ENCODE peak calls at places on chromosomes 11 and 22, in five cellular contexts. H, C, L, K and R are unnamed samples.

GRCh38 chr22:44589831-44590230 is 91.8 kb upstream of the RTL6 start:
- DNase-seq in H (no peak), L (no peak), K (no peak), C (no peak), R (no peak)

GRCh38 chr11:116981216-116981887 is 116.9 kb downstream of the SIK3 start:
- DNase-seq in H (no peak), K (no peak), L (no peak), C (no peak), R (peak; percentile 100)

GRCh38 chr11:132638421-132638820 is 893.9 kb downstream of the OPCML start:
- DNase-seq in L (no peak), C (no peak), K (no peak), H (no peak), R (no peak)

GRCh38 chr11:105244157-105244820 is 104.7 kb upstream of the CARD18 start:
- DNase-seq in L (no peak), K (no peak), C (no peak), H (peak; percentile 92), R (no peak)

GRCh38 chr11:35289821-35290220 is 129.5 kb downstream of the SLC1A2 start:
- DNase-seq in L (no peak), K (no peak), C (no peak), H (no peak), R (no peak)

GRCh38 chr11:116144387-116144958 is 628.3 kb downstream of the BUD13 start:
- DNase-seq in H (no peak), C (no peak), K (no peak), L (no peak), R (no peak)

GRCh38 chr22:26097840-26098239 is 71.4 kb upstream of the SEZ6L start:
- DNase-seq in K (no peak), H (no peak), C (no peak), L (no peak), R (no peak)

GRCh38 chr22:42769574-42770447 is 49.1 kb upstream of the A4GALT start:
- DNase-seq in C (no peak), L (no peak), H (no peak), K (no peak), R (no peak)

GRCh38 chr11:72584293-72584921 is 89.8 kb downstream of the PDE2A start:
- DNase-seq in H (no peak), L (peak; percentile 72), K (no peak), C (peak; percentile 65), R (no peak)

GRCh38 chr11:6249822-6250555 is 9.6 kb upstream of the CCKBR start:
- DNase-seq in L (no peak), C (no peak), H (no peak), K (no peak), R (no peak)

GRCh38 chr11:48077251-48077650 is 96.9 kb downstream of the PTPRJ start:
- DNase-seq in C (no peak), H (no peak), L (no peak), K (no peak), R (no peak)

GRCh38 chr11:119417726-119418540 is 5.0 kb downstream of the THY1 start:
- DNase-seq in K (no peak), H (peak; percentile 87), C (no peak), L (no peak), R (no peak)

GRCh38 chr11:38547464-38547863 is 1949.4 kb upstream of the RAG2 start:
- DNase-seq in L (no peak), K (no peak), C (no peak), H (no peak), R (no peak)

GRCh38 chr11:2012440-2012839 is 14.8 kb upstream of the H19 start:
- DNase-seq in C (no peak), H (no peak), K (no peak), L (no peak), R (no peak)

GRCh38 chr11:64226507-64227051 is 505 bp downstream of the NUDT22 start:
- DNase-seq in K (no peak), H (no peak), C (peak; percentile 58), L (peak; percentile 74), R (peak; percentile 57)

GRCh38 chr22:46894081-46894671 is 131.7 kb downstream of the TBC1D22A start:
- DNase-seq in C (no peak), L (no peak), H (peak; percentile 34), K (no peak), R (no peak)

GRCh38 chr22:30239421-30240405 is 6.8 kb downstream of the LIF start:
- DNase-seq in H (no peak), L (no peak), K (no peak), C (no peak), R (no peak)

GRCh38 chr11:3156282-3156660 is 8.8 kb downstream of the OSBPL5 start:
- DNase-seq in K (no peak), C (no peak), H (no peak), L (no peak), R (no peak)

GRCh38 chr22:32866953-32867352 is 65.4 kb downstream of the TIMP3 start:
- DNase-seq in H (no peak), C (no peak), L (no peak), K (no peak), R (no peak)

GRCh38 chr11:69359735-69360470 is 65.9 kb downstream of the MYEOV start:
- DNase-seq in L (no peak), C (no peak), K (no peak), H (no peak), R (no peak)

GRCh38 chr11:113305440-113306336 is 8.7 kb upstream of the TTC12 start:
- DNase-seq in K (peak; percentile 42), C (peak; percentile 77), H (no peak), L (peak; percentile 78), R (no peak)

GRCh38 chr11:910044-910588 is 494 bp downstream of the CHID1 start:
- DNase-seq in L (no peak), H (no peak), C (no peak), K (no peak), R (no peak)

GRCh38 chr11:35174666-35175065 is 35.7 kb downstream of the CD44 start:
- DNase-seq in L (no peak), C (no peak), K (no peak), H (no peak), R (no peak)

GRCh38 chr22:17228725-17229126 is 9.5 kb upstream of the ADA2 start:
- DNase-seq in L (no peak), C (no peak), H (no peak), K (no peak), R (no peak)